ENCODE peak calls at places on chromosomes 11 and 22, in ten cellular contexts. E is colonic mucosa; U is A673; Y is pancreas; Z is CD8-positive, alpha-beta T cell; P is Panc1; K is aorta; G is heart right ventricle; L is left lung; T is GM23248. D is an unnamed sample. For H3K36me3, the result is how much of the 10 kb centered on the place peaks cover.

GRCh38 chr22:44196731-44197131 is 16.0 kb downstream of the PARVG start:
- DNase-seq in L (no peak), Y (no peak), Z (no peak), U (no peak), P (no peak), E (no peak), G (no peak), K (no peak), T (no peak), D (no peak)

GRCh38 chr11:65204646-65205601 is 23.2 kb downstream of the CAPN1 start:
- DNase-seq in U (peak), T (peak), E (no peak), K (no peak), G (no peak), Y (no peak), Z (peak), L (no peak), P (no peak), D (peak)

GRCh38 chr11:36149538-36150242 is 139.5 kb downstream of the COMMD9 start:
- DNase-seq in L (peak), K (peak), G (no peak), T (peak), Z (no peak), Y (peak), U (peak), E (peak), P (peak), D (no peak)

GRCh38 chr11:7573558-7574296 is 59.9 kb downstream of the PPFIBP2 start:
- DNase-seq in Z (no peak), Y (no peak), E (peak), L (no peak), K (no peak), T (no peak), U (no peak), P (no peak), G (no peak), D (no peak)

GRCh38 chr22:30694171-30694637 is 470 bp upstream of the OSBP2 start:
- DNase-seq in E (peak), P (no peak), U (peak), L (peak), T (peak), K (peak), Z (peak), G (peak), Y (peak), D (no peak)

GRCh38 chr11:3080104-3080503 is 22.9 kb upstream of the CARS1 start:
- DNase-seq in E (no peak), K (no peak), Z (no peak), U (no peak), L (no peak), Y (no peak), P (no peak), T (no peak), G (no peak), D (no peak)

GRCh38 chr11:106714179-106714578 is 304.1 kb downstream of the GUCY1A2 start:
- DNase-seq in K (no peak), Z (no peak), U (no peak), Y (no peak), P (no peak), L (no peak), T (no peak), E (no peak), G (no peak), D (no peak)

GRCh38 chr22:20937031-20937793 is 20.0 kb downstream of the CRKL start:
- DNase-seq in P (no peak), E (no peak), Z (no peak), G (no peak), L (peak), Y (no peak), K (peak), T (no peak), U (no peak), D (no peak)

GRCh38 chr11:65489706-65490310 is 9.0 kb upstream of the MALAT1 start:
- DNase-seq in K (peak), P (no peak), E (no peak), L (no peak), Y (peak), U (peak), G (peak), T (peak), Z (no peak), D (no peak)

GRCh38 chr11:114099392-114100178 is 40.1 kb downstream of the ZBTB16 start:
- DNase-seq in L (no peak), E (no peak), K (no peak), P (no peak), G (no peak), Z (no peak), U (no peak), Y (no peak), T (no peak), D (no peak)

GRCh38 chr11:120229451-120230424 is 10.2 kb upstream of the POU2F3 start:
- DNase-seq in Y (no peak), U (no peak), L (no peak), E (no peak), T (peak), K (no peak), G (no peak), Z (no peak), P (no peak), D (no peak)

GRCh38 chr11:5808500-5809121 is at the start of gene OR52N2:
- DNase-seq in G (peak), K (peak), E (peak), L (peak), Z (peak), U (peak), Y (peak), P (peak), T (peak), D (peak)

GRCh38 chr11:26063915-26064314 is 268.0 kb upstream of the ANO3 start:
- DNase-seq in Z (no peak), T (no peak), Y (no peak), P (no peak), E (no peak), L (no peak), U (no peak), K (no peak), G (no peak), D (no peak)

GRCh38 chr11:122951231-122951630 is 30.4 kb downstream of the BSX start:
- DNase-seq in Z (no peak), P (no peak), U (no peak), E (no peak), T (no peak), G (no peak), K (no peak), Y (no peak), L (no peak), D (no peak)

GRCh38 chr11:134691985-134692384 is 279.9 kb upstream of the B3GAT1 start:
- DNase-seq in G (no peak), T (peak), U (no peak), P (no peak), Y (no peak), Z (no peak), K (no peak), L (no peak), E (no peak), D (no peak)

DNA sequence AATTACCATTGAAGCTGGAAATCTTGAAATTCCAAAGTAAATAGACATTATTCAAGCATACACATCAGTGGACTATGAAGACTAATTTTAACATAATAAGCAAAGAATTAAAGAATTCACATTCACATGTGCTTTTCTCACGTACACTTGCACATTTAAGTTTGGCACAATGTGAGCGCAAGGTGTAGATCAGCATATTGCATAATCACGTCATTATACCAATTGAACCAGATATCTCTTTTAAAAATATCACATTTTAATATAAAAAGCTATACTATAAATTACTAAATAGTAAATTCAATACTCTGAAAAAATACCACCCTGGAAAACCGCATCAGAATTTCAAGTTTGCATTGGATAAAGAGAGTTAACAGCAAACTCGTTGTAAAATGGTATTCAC is 60.7 kb downstream of the SESN3 start:
- DNase-seq in U (no peak), Z (no peak), T (no peak), P (no peak), K (no peak), G (no peak), E (no peak), L (no peak), Y (no peak), D (no peak)
- H3K36me3 ChIP-seq in U (under half), Z (under half), T (under half), P (under half), K (under half), G (half or more), E (under half), L (under half), Y (under half), D (under half)

GRCh38 chr22:19604711-19605268 is 80.6 kb upstream of the CLDN5 start:
- DNase-seq in G (no peak), Z (no peak), Y (no peak), E (no peak), K (no peak), L (no peak), P (no peak), T (no peak), U (no peak), D (no peak)
- H3K27ac ChIP-seq in G (no peak), Z (no peak), Y (no peak), E (no peak), K (no peak), L (no peak), P (no peak), T (no peak), U (no peak), D (no peak)

GRCh38 chr22:49617264-49617663 is 210.4 kb downstream of the BRD1 start:
- DNase-seq in U (no peak), L (no peak), Y (no peak), Z (no peak), T (no peak), E (no peak), K (peak), G (no peak), P (no peak), D (no peak)

GRCh38 chr22:49613871-49614270 is 213.8 kb downstream of the BRD1 start:
- DNase-seq in K (peak), U (no peak), P (no peak), E (no peak), Y (no peak), T (no peak), L (no peak), G (no peak), Z (no peak), D (no peak)

GRCh38 chr22:49616356-49617231 is 211.1 kb downstream of the BRD1 start:
- DNase-seq in E (no peak), T (no peak), L (no peak), G (no peak), Z (no peak), P (no peak), Y (no peak), U (no peak), K (peak), D (no peak)

GRCh38 chr22:49613108-49613507 is 214.6 kb downstream of the BRD1 start:
- DNase-seq in E (no peak), Y (no peak), T (no peak), Z (no peak), K (no peak), G (no peak), L (no peak), P (no peak), U (no peak), D (no peak)

GRCh38 chr22:49614966-49615965 is 212.4 kb downstream of the BRD1 start:
- DNase-seq in G (no peak), Z (no peak), Y (no peak), L (no peak), U (no peak), T (no peak), E (no peak), P (no peak), K (peak), D (no peak)
- H3K36me3 ChIP-seq in G (under half), Z (under half), Y (under half), L (under half), U (under half), T (under half), E (under half), P (under half), K (under half), D (under half)

GRCh38 chr11:68116892-68117435 is 4.2 kb downstream of the CHKA start:
- DNase-seq in L (no peak), Z (no peak), G (no peak), E (no peak), K (no peak), P (no peak), T (no peak), U (no peak), Y (no peak), D (no peak)
- H3K27ac ChIP-seq in L (no peak), Z (no peak), G (no peak), E (no peak), K (no peak), P (peak), T (no peak), U (no peak), Y (no peak), D (no peak)

GRCh38 chr22:21959274-21960074 is 6.8 kb upstream of the PPM1F start:
- DNase-seq in G (no peak), Z (no peak), U (no peak), T (no peak), L (no peak), E (no peak), Y (no peak), K (no peak), P (no peak), D (no peak)
- H3K36me3 ChIP-seq in G (half or more), Z (under half), U (under half), T (under half), L (half or more), E (under half), Y (under half), K (under half), P (under half), D (under half)

GRCh38 chr11:13341028-13341427 is 63.4 kb downstream of the BMAL1 start:
- DNase-seq in T (no peak), Z (no peak), E (no peak), L (no peak), G (no peak), Y (no peak), P (no peak), U (no peak), K (no peak), D (no peak)

GRCh38 chr11:13337986-13338436 is 60.4 kb downstream of the BMAL1 start:
- DNase-seq in Y (no peak), P (no peak), Z (no peak), K (no peak), G (no peak), T (peak), L (no peak), U (peak), E (no peak), D (no peak)

GRCh38 chr11:13336246-13336873 is 58.8 kb downstream of the BMAL1 start:
- DNase-seq in T (peak), K (no peak), Z (no peak), L (no peak), E (no peak), Y (no peak), G (no peak), U (no peak), P (no peak), D (no peak)

GRCh38 chr11:13338437-13339069 is 61.0 kb downstream of the BMAL1 start:
- DNase-seq in T (peak), L (no peak), U (peak), Y (no peak), P (peak), K (no peak), E (no peak), Z (no peak), G (no peak), D (no peak)

GRCh38 chr11:13339196-13340153 is 61.9 kb downstream of the BMAL1 start:
- DNase-seq in E (no peak), L (no peak), P (peak), Y (no peak), G (no peak), Z (no peak), K (no peak), U (peak), T (peak), D (no peak)
- H3K27ac ChIP-seq in E (no peak), L (peak), P (peak), Y (no peak), G (no peak), Z (no peak), K (no peak), U (no peak), T (peak), D (no peak)

DNA sequence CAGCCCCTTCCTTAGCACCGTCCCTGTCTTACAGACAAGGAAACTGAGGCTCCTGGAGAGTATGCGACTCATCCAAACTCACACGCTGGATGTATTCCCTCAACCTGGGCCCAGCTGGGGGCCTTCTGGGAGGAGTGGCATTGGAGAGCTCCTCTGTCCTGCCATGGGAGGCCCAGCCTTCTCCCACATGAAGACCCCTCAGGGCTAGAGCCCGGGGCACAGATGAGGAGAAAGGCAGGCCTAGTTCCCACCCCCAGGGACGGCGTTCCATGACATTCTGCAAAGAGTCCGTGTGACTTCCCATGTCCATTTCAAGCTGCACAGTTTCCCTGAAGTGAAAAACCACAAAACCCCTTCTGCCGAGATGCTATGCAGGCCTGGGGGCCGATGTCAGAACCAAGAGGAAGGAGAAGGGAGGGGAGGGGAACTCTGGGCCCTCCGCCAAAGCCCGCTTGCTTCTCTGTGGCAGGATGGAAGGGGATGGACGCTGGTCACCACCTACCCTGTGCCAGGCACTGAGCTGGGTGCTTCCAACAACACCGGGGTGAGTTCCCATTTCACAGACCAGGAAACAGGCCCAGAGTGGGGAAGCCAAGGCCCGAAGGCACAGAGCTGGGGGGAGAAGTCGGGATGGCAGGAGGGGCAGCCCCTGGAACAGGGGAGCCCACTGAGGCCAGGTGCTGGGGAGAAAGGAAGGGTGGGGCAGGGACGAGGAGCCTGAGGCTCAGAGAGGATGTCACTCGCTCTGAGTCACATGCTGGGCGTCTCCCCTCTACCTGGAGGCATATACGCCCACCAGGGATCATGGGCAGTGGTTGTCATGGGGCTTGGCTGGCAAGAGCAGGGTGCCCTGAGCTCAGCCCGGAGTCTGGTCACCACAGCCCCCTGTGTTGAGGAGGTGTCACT is 15.7 kb downstream of the RAC2 start:
- DNase-seq in U (no peak), Z (peak), K (peak), E (no peak), P (no peak), G (no peak), T (peak), Y (no peak), L (no peak), D (no peak)
- H3K36me3 ChIP-seq in U (under half), Z (half or more), K (under half), E (under half), P (under half), G (under half), T (under half), Y (under half), L (under half), D (under half)

DNA sequence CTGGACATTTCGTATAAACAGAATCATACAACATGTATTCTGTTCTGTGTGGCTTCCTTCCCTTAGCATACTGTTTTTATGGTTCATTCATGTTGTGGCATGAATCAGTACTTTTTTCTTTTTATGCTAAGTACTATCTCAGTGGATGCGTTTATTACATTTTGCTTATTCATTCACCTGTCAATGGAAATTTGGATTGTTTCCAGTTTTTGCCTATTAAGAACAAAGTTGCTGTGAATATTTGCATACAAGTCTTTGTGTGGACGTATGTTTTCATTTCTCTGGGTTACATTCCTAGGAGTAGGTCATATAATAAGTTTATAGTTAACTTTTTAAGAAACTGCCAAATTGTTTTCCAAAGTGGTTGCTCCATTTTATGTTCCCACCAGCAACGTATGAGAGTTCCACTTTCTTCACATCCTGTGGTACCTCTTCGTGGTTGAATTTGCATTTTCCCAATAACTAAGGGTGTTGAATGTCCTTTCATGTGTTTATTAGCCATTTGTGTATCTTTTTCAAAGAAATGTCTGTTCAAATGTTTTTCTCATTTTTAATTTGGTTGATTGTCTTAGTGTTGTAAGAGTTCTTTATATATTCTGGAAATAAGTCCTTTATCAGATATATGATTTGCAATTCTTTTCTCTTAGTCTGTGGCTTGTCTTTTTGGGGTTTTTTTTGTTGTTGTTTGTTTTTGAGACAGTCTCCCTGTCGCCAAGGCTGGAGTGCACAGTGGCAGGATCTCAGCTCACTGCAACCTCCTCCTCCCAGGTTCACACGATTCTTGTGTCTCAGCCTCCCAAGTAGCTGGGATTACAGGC is 46.0 kb upstream of the MICAL2 start:
- DNase-seq in T (no peak), P (no peak), U (no peak), L (no peak), Z (no peak), E (no peak), G (no peak), K (no peak), Y (no peak), D (no peak)
- H3K27ac ChIP-seq in T (no peak), P (no peak), U (no peak), L (no peak), Z (no peak), E (peak), G (no peak), K (no peak), Y (no peak), D (no peak)

D was measured in SK-N-MC.